ENCODE peak calls at places on chromosomes 4 and X, in four cellular contexts. O is cerebellar cortex; R is CD8-positive, alpha-beta memory T cell; H is M059J. P is an unnamed sample.

GRCh38 chrX:8971116-8971515 is 62.8 kb downstream of the FAM9B start:
- DNase-seq in O (peak; percentile 32), H (peak; percentile 61), R (no peak), P (peak; percentile 50)

GRCh38 chr4:11483076-11483475 is 54.4 kb upstream of the HS3ST1 start:
- DNase-seq in O (no peak), H (peak; percentile 49), R (no peak), P (peak; percentile 54)

GRCh38 chr4:26226978-26227377 is 93.8 kb upstream of the RBPJ start:
- DNase-seq in O (peak; percentile 89), H (no peak), R (no peak), P (no peak)

GRCh38 chrX:53076671-53077070 is 5.5 kb upstream of the TSPYL2 start:
- DNase-seq in H (no peak), R (no peak), O (peak; percentile 16), P (no peak)

GRCh38 chr4:183175631-183176232 is 76.7 kb downstream of the WWC2 start:
- DNase-seq in R (no peak), H (peak; percentile 35), O (no peak), P (no peak)

GRCh38 chr4:113423631-113424030 is 337.9 kb downstream of the CAMK2D start:
- DNase-seq in H (peak; percentile 65), R (no peak), O (no peak), P (peak; percentile 74)

GRCh38 chr4:21596521-21596920 is 352.1 kb downstream of the KCNIP4 start:
- DNase-seq in O (no peak), R (no peak), H (no peak), P (no peak)

GRCh38 chr4:40053161-40053560 is 3.5 kb upstream of the N4BP2 start:
- DNase-seq in O (no peak), R (no peak), H (no peak), P (no peak)

GRCh38 chr4:145935253-145936141 is 3.1 kb downstream of the ZNF827 start:
- DNase-seq in H (no peak), O (peak; percentile 37), R (peak; percentile 45), P (peak; percentile 48)

GRCh38 chrX:110145854-110146253 is 142.9 kb downstream of the TMEM164 start:
- DNase-seq in O (peak; percentile 26), H (peak; percentile 40), R (no peak), P (peak; percentile 24)

GRCh38 chrX:5733483-5733882 is 495.2 kb downstream of the NLGN4X start:
- DNase-seq in R (no peak), O (no peak), H (no peak), P (peak; percentile 51)